ENCODE peak calls at places on chromosomes 4 and X, in four cellular contexts. P is PC-9; X is stimulated activated CD4-positive, alpha-beta T cell treated with anti-CD3 and anti-CD28 coated beads, Interleukin-4, amount 100 ng/mL, for 4 hours; Y is body of pancreas. H is an unnamed sample.

GRCh38 chr4:152528060-152528459 is 7.8 kb downstream of the FBXW7 start:
- DNase-seq in X (no peak), Y (no peak), P (no peak), H (no peak)

GRCh38 chr4:130393246-130394041 is 1297.5 kb downstream of the C4orf33 start:
- DNase-seq in Y (peak; percentile 22), P (no peak), X (no peak), H (no peak)

GRCh38 chr4:77804471-77804870 is 14.7 kb downstream of the CNOT6L start:
- DNase-seq in Y (no peak), P (no peak), X (no peak), H (no peak)

GRCh38 chrX:24334473-24334872 is 20.6 kb upstream of the SUPT20HL2 start:
- DNase-seq in X (no peak), Y (no peak), P (no peak), H (no peak)

GRCh38 chrX:134734343-134735001 is 76.2 kb upstream of the PLAC1 start:
- DNase-seq in Y (no peak), P (no peak), X (no peak), H (no peak)

GRCh38 chr4:78323439-78323838 is 228.1 kb upstream of the ANXA3 start:
- DNase-seq in Y (no peak), X (no peak), P (no peak), H (no peak)

GRCh38 chr4:70630162-70630561 is 1.6 kb downstream of the ENAM start:
- DNase-seq in P (no peak), X (no peak), Y (no peak), H (no peak)

GRCh38 chr4:123170843-123171242 is 225.8 kb upstream of the SPRY1 start:
- DNase-seq in X (no peak), P (no peak), Y (no peak), H (no peak)

GRCh38 chrX:55143621-55144020 is 54.8 kb downstream of the PAGE2 start:
- DNase-seq in X (no peak), P (no peak), Y (no peak), H (no peak)

GRCh38 chr4:76546282-76547166 is 111.5 kb downstream of the SHROOM3 start:
- DNase-seq in Y (peak; percentile 70), P (peak; percentile 87), X (no peak), H (no peak)

GRCh38 chr4:95268819-95269565 is 279.8 kb downstream of the UNC5C start:
- DNase-seq in Y (no peak), X (no peak), P (no peak), H (no peak)

GRCh38 chr4:36027203-36027602 is 217.1 kb downstream of the ARAP2 start:
- DNase-seq in Y (no peak), P (no peak), X (no peak), H (no peak)

GRCh38 chr4:154686838-154687237 is 57.0 kb upstream of the LRAT start:
- DNase-seq in Y (no peak), X (no peak), P (no peak), H (no peak)

GRCh38 chr4:39591290-39591689 is 47.4 kb downstream of the SMIM14 start:
- DNase-seq in X (no peak), Y (peak; percentile 66), P (peak; percentile 57), H (no peak)

GRCh38 chr4:108172231-108172779 is 3.6 kb upstream of the LEF1 start:
- DNase-seq in P (no peak), Y (no peak), X (peak; percentile 24), H (no peak)

GRCh38 chrX:34849371-34849770 is 93.2 kb upstream of the FAM47B start:
- DNase-seq in X (no peak), P (no peak), Y (no peak), H (no peak)

GRCh38 chrX:93673056-93673868 is at the start of gene NAP1L3:
- DNase-seq in X (peak; percentile 54), Y (peak; percentile 65), P (no peak), H (peak; percentile 19)

GRCh38 chrX:13427441-13428054 is 107.7 kb upstream of the ATXN3L start:
- DNase-seq in Y (no peak), P (no peak), X (no peak), H (no peak)

GRCh38 chrX:50211510-50211909 is 6.9 kb downstream of the CCNB3 start:
- DNase-seq in X (no peak), Y (peak; percentile 9), P (no peak), H (no peak)

GRCh38 chr4:168682898-168683500 is 186.1 kb downstream of the PALLD start:
- DNase-seq in X (no peak), Y (no peak), P (no peak), H (no peak)

GRCh38 chr4:6720202-6720699 is 4.3 kb downstream of the BLOC1S4 start:
- DNase-seq in P (peak; percentile 42), X (peak; percentile 67), Y (peak; percentile 82), H (peak; percentile 77)

GRCh38 chr4:78293841-78294301 is 236.7 kb downstream of the FRAS1 start:
- DNase-seq in X (no peak), P (peak; percentile 63), Y (no peak), H (no peak)

GRCh38 chr4:79025170-79025569 is 85.9 kb upstream of the PAQR3 start:
- DNase-seq in X (no peak), Y (peak; percentile 50), P (peak; percentile 34), H (no peak)

GRCh38 chrX:1416965-1417760 is 25.2 kb upstream of the SLC25A6 start:
- DNase-seq in Y (no peak), X (no peak), P (no peak), H (no peak)

GRCh38 chrX:49838374-49838773 is 9.3 kb downstream of the PAGE4 start:
- DNase-seq in P (no peak), Y (peak; percentile 47), X (no peak), H (no peak)

GRCh38 chr4:176883681-176884418 is 91.1 kb upstream of the VEGFC start:
- DNase-seq in Y (no peak), P (peak; percentile 72), X (no peak), H (no peak)

GRCh38 chr4:168848112-168848511 is 161.9 kb downstream of the CBR4 start:
- DNase-seq in Y (peak; percentile 10), P (no peak), X (no peak), H (no peak)

GRCh38 chr4:147599764-147600163 is 17.4 kb upstream of the TMEM184C start:
- DNase-seq in Y (no peak), P (no peak), X (no peak), H (no peak)

GRCh38 chrX:133838761-133839676 is 146.4 kb downstream of the GPC3 start:
- DNase-seq in X (no peak), Y (peak; percentile 36), P (no peak), H (peak; percentile 25)

GRCh38 chr4:7784131-7784870 is 155.4 kb downstream of the AFAP1 start:
- DNase-seq in Y (no peak), X (no peak), P (peak; percentile 15), H (no peak)

GRCh38 chr4:48100248-48100647 is 33.8 kb downstream of the TXK start:
- DNase-seq in P (no peak), X (no peak), Y (no peak), H (no peak)

GRCh38 chrX:85243761-85244410 is at the start of the genes SATL1 and ZNF711:
- DNase-seq in Y (peak; percentile 73), P (no peak), X (no peak), H (peak; percentile 0)

GRCh38 chr4:7382634-7383014 is 52.1 kb downstream of the PSAPL1 start:
- DNase-seq in X (no peak), P (no peak), Y (no peak), H (no peak)